ENCODE peak calls at places on chromosomes 6 and 20, in seven cellular contexts. One of them, this sample, is unnamed.

GRCh38 chr6:89989742-89990141 is 95.5 kb downstream of the GJA10 start:
- DNase-seq in NCI-H2171: no peak
- DNase-seq in fibroblast of pulmonary artery: peak
- DNase-seq in aorta: no peak
- DNase-seq in breast epithelium: no peak
- DNase-seq in NCI-H1105: no peak
- DNase-seq in T follicular helper cell: no peak
- DNase-seq in this sample: no peak

GRCh38 chr6:42423244-42423643 is 28.5 kb downstream of the TRERF1 start:
- DNase-seq in NCI-H2171: no peak
- DNase-seq in fibroblast of pulmonary artery: no peak
- DNase-seq in aorta: no peak
- DNase-seq in breast epithelium: no peak
- DNase-seq in NCI-H1105: no peak
- DNase-seq in T follicular helper cell: no peak
- DNase-seq in this sample: no peak

GRCh38 chr6:90413867-90414266 is 117.2 kb upstream of the BACH2 start:
- DNase-seq in NCI-H2171: peak
- DNase-seq in fibroblast of pulmonary artery: no peak
- DNase-seq in aorta: no peak
- DNase-seq in breast epithelium: no peak
- DNase-seq in NCI-H1105: peak
- DNase-seq in T follicular helper cell: peak
- DNase-seq in this sample: peak

GRCh38 chr6:170081556-170081955 is 209.3 kb downstream of the DLL1 start:
- DNase-seq in NCI-H2171: no peak
- DNase-seq in fibroblast of pulmonary artery: no peak
- DNase-seq in aorta: peak
- DNase-seq in breast epithelium: no peak
- DNase-seq in NCI-H1105: no peak
- DNase-seq in T follicular helper cell: no peak
- DNase-seq in this sample: no peak

GRCh38 chr6:136816716-136817115 is 5.7 kb upstream of the PEX7 start:
- DNase-seq in NCI-H2171: no peak
- DNase-seq in fibroblast of pulmonary artery: no peak
- DNase-seq in aorta: no peak
- DNase-seq in breast epithelium: no peak
- DNase-seq in NCI-H1105: no peak
- DNase-seq in T follicular helper cell: no peak
- DNase-seq in this sample: no peak

GRCh38 chr6:89350281-89351037 is 2.1 kb downstream of the UBE2J1 start:
- DNase-seq in NCI-H2171: no peak
- DNase-seq in fibroblast of pulmonary artery: peak
- DNase-seq in aorta: no peak
- DNase-seq in breast epithelium: no peak
- DNase-seq in NCI-H1105: no peak
- DNase-seq in T follicular helper cell: no peak
- DNase-seq in this sample: no peak

GRCh38 chr6:134814076-134814709 is 135.7 kb downstream of the ALDH8A1 start:
- DNase-seq in NCI-H2171: no peak
- DNase-seq in fibroblast of pulmonary artery: no peak
- DNase-seq in aorta: no peak
- DNase-seq in breast epithelium: no peak
- DNase-seq in NCI-H1105: no peak
- DNase-seq in T follicular helper cell: no peak
- DNase-seq in this sample: no peak

GRCh38 chr6:149963462-149964242 is at the start of gene ULBP1:
- DNase-seq in NCI-H2171: peak
- DNase-seq in fibroblast of pulmonary artery: peak
- DNase-seq in aorta: peak
- DNase-seq in breast epithelium: peak
- DNase-seq in NCI-H1105: peak
- DNase-seq in T follicular helper cell: peak
- DNase-seq in this sample: peak

GRCh38 chr6:16559091-16559490 is 202.2 kb downstream of the ATXN1 start:
- DNase-seq in NCI-H2171: no peak
- DNase-seq in fibroblast of pulmonary artery: peak
- DNase-seq in aorta: no peak
- DNase-seq in breast epithelium: no peak
- DNase-seq in NCI-H1105: no peak
- DNase-seq in T follicular helper cell: no peak
- DNase-seq in this sample: no peak

GRCh38 chr6:35092362-35093117 is 48.6 kb downstream of the TCP11 start:
- DNase-seq in NCI-H2171: no peak
- DNase-seq in fibroblast of pulmonary artery: peak
- DNase-seq in aorta: peak
- DNase-seq in breast epithelium: no peak
- DNase-seq in NCI-H1105: peak
- DNase-seq in T follicular helper cell: no peak
- DNase-seq in this sample: no peak

GRCh38 chr20:23305098-23305497 is 45.5 kb upstream of the NXT1 start:
- DNase-seq in NCI-H2171: no peak
- DNase-seq in fibroblast of pulmonary artery: peak
- DNase-seq in aorta: no peak
- DNase-seq in breast epithelium: peak
- DNase-seq in NCI-H1105: no peak
- DNase-seq in T follicular helper cell: no peak
- DNase-seq in this sample: no peak

GRCh38 chr6:110353420-110353819 is 4.7 kb downstream of the METTL24 start:
- DNase-seq in NCI-H2171: no peak
- DNase-seq in fibroblast of pulmonary artery: no peak
- DNase-seq in aorta: no peak
- DNase-seq in breast epithelium: no peak
- DNase-seq in NCI-H1105: no peak
- DNase-seq in T follicular helper cell: no peak
- DNase-seq in this sample: no peak